ENCODE peak calls at places on chromosomes 5 and 9, in eight cellular contexts. One of them, this sample, is unnamed.
A peak's percentile ranks its signal among the peaks of the same experiment; 100 is the strongest.

GRCh38 chr5:180287404-180287803 is 4.5 kb downstream of the MAPK9 start:
- DNase-seq in HL-60: no peak
- DNase-seq in GM23248: no peak
- DNase-seq in fibroblast of lung: no peak
- DNase-seq in mammary epithelial cell: no peak
- DNase-seq in upper lobe of right lung: no peak
- DNase-seq in PC-3: no peak
- DNase-seq in esophagus squamous epithelium: no peak
- DNase-seq in this sample: no peak

GRCh38 chr9:12681620-12682019 is 11.6 kb upstream of the TYRP1 start:
- DNase-seq in HL-60: no peak
- DNase-seq in GM23248: peak; percentile 40
- DNase-seq in fibroblast of lung: no peak
- DNase-seq in mammary epithelial cell: peak; percentile 18
- DNase-seq in upper lobe of right lung: no peak
- DNase-seq in PC-3: peak; percentile 62
- DNase-seq in esophagus squamous epithelium: no peak
- DNase-seq in this sample: peak; percentile 20

GRCh38 chr5:93422652-93423332 is 158.2 kb downstream of the NR2F1-AS1 start:
- DNase-seq in HL-60: no peak
- DNase-seq in GM23248: no peak
- DNase-seq in fibroblast of lung: no peak
- DNase-seq in mammary epithelial cell: no peak
- DNase-seq in upper lobe of right lung: no peak
- DNase-seq in PC-3: no peak
- DNase-seq in esophagus squamous epithelium: no peak
- DNase-seq in this sample: no peak

GRCh38 chr5:135364416-135365262 is 34.4 kb downstream of the MACROH2A1 start:
- DNase-seq in HL-60: no peak
- DNase-seq in GM23248: no peak
- DNase-seq in fibroblast of lung: no peak
- DNase-seq in mammary epithelial cell: no peak
- DNase-seq in upper lobe of right lung: no peak
- DNase-seq in PC-3: peak; percentile 21
- DNase-seq in esophagus squamous epithelium: no peak
- DNase-seq in this sample: no peak

GRCh38 chr9:35163413-35163812 is 1.6 kb downstream of the UNC13B start:
- DNase-seq in HL-60: no peak
- DNase-seq in GM23248: no peak
- DNase-seq in fibroblast of lung: no peak
- DNase-seq in mammary epithelial cell: no peak
- DNase-seq in upper lobe of right lung: no peak
- DNase-seq in PC-3: no peak
- DNase-seq in esophagus squamous epithelium: no peak
- DNase-seq in this sample: no peak

GRCh38 chr5:122091942-122092600 is 14.0 kb upstream of the LOX start:
- DNase-seq in HL-60: no peak
- DNase-seq in GM23248: peak; percentile 81
- DNase-seq in fibroblast of lung: peak; percentile 65
- DNase-seq in mammary epithelial cell: peak; percentile 35
- DNase-seq in upper lobe of right lung: no peak
- DNase-seq in PC-3: peak; percentile 61
- DNase-seq in esophagus squamous epithelium: no peak
- DNase-seq in this sample: no peak

GRCh38 chr9:32264171-32264862 is 120.1 kb upstream of the ACO1 start:
- DNase-seq in HL-60: no peak
- DNase-seq in GM23248: peak; percentile 12
- DNase-seq in fibroblast of lung: peak; percentile 1
- DNase-seq in mammary epithelial cell: peak; percentile 29
- DNase-seq in upper lobe of right lung: no peak
- DNase-seq in PC-3: peak; percentile 45
- DNase-seq in esophagus squamous epithelium: no peak
- DNase-seq in this sample: no peak

GRCh38 chr5:90170231-90170630 is 239.3 kb downstream of the CETN3 start:
- DNase-seq in HL-60: no peak
- DNase-seq in GM23248: peak; percentile 5
- DNase-seq in fibroblast of lung: no peak
- DNase-seq in mammary epithelial cell: no peak
- DNase-seq in upper lobe of right lung: no peak
- DNase-seq in PC-3: no peak
- DNase-seq in esophagus squamous epithelium: no peak
- DNase-seq in this sample: no peak

GRCh38 chr9:132185164-132186009 is 23.5 kb downstream of the NTNG2 start:
- DNase-seq in HL-60: no peak
- DNase-seq in GM23248: no peak
- DNase-seq in fibroblast of lung: no peak
- DNase-seq in mammary epithelial cell: no peak
- DNase-seq in upper lobe of right lung: no peak
- DNase-seq in PC-3: no peak
- DNase-seq in esophagus squamous epithelium: no peak
- DNase-seq in this sample: no peak

GRCh38 chr9:123033864-123034598 is 564 bp downstream of the GPR21 start:
- DNase-seq in HL-60: no peak
- DNase-seq in GM23248: no peak
- DNase-seq in fibroblast of lung: peak; percentile 31
- DNase-seq in mammary epithelial cell: no peak
- DNase-seq in upper lobe of right lung: no peak
- DNase-seq in PC-3: no peak
- DNase-seq in esophagus squamous epithelium: no peak
- DNase-seq in this sample: no peak

GRCh38 chr9:126051446-126052130 is 275.0 kb upstream of the MVB12B start:
- DNase-seq in HL-60: no peak
- DNase-seq in GM23248: no peak
- DNase-seq in fibroblast of lung: no peak
- DNase-seq in mammary epithelial cell: no peak
- DNase-seq in upper lobe of right lung: peak; percentile 30
- DNase-seq in PC-3: no peak
- DNase-seq in esophagus squamous epithelium: no peak
- DNase-seq in this sample: no peak

GRCh38 chr5:139023276-139023675 is 148.1 kb upstream of the LRRTM2 start:
- DNase-seq in HL-60: no peak
- DNase-seq in GM23248: no peak
- DNase-seq in fibroblast of lung: no peak
- DNase-seq in mammary epithelial cell: no peak
- DNase-seq in upper lobe of right lung: no peak
- DNase-seq in PC-3: no peak
- DNase-seq in esophagus squamous epithelium: no peak
- DNase-seq in this sample: no peak

GRCh38 chr5:112685929-112686328 is 51.8 kb upstream of the APC start:
- DNase-seq in HL-60: no peak
- DNase-seq in GM23248: peak; percentile 44
- DNase-seq in fibroblast of lung: no peak
- DNase-seq in mammary epithelial cell: no peak
- DNase-seq in upper lobe of right lung: no peak
- DNase-seq in PC-3: no peak
- DNase-seq in esophagus squamous epithelium: no peak
- DNase-seq in this sample: no peak

GRCh38 chr9:114072181-114073140 is 5.6 kb downstream of the AMBP start:
- DNase-seq in HL-60: no peak
- DNase-seq in GM23248: peak; percentile 56
- DNase-seq in fibroblast of lung: peak; percentile 35
- DNase-seq in mammary epithelial cell: no peak
- DNase-seq in upper lobe of right lung: peak; percentile 71
- DNase-seq in PC-3: no peak
- DNase-seq in esophagus squamous epithelium: no peak
- DNase-seq in this sample: no peak

DNA sequence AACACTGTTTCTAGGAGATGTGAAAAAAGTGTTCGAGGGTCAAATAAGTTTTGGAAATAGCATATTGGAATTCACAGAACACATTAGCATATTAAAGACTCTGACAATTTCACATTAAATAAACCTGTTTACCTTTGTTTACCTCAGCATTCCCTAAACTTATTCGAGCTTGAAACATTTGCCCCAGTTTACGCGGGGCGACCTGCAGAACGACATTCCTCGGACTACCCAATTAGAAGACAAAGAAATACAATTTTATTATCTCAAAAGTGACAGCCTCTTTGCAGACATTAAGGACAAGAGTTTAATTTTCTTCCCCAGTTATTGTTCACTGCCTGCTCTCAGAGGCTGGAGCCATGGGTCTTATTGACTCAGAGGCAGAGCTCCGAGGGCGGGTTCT is 110.4 kb upstream of the NFIB start:
- DNase-seq in HL-60: no peak
- DNase-seq in GM23248: no peak
- DNase-seq in fibroblast of lung: no peak
- DNase-seq in mammary epithelial cell: no peak
- DNase-seq in upper lobe of right lung: no peak
- DNase-seq in PC-3: peak; percentile 28
- DNase-seq in esophagus squamous epithelium: no peak
- DNase-seq in this sample: no peak
- H3K27ac ChIP-seq in HL-60: no peak overlapping the region
- H3K27ac ChIP-seq in GM23248: no peak overlapping the region
- H3K27ac ChIP-seq in fibroblast of lung: peak overlapping the region; percentile 39
- H3K27ac ChIP-seq in mammary epithelial cell: no peak overlapping the region
- H3K27ac ChIP-seq in upper lobe of right lung: no peak overlapping the region
- H3K27ac ChIP-seq in PC-3: no peak overlapping the region
- H3K27ac ChIP-seq in esophagus squamous epithelium: no peak overlapping the region
- H3K27ac ChIP-seq in this sample: no peak overlapping the region

DNA sequence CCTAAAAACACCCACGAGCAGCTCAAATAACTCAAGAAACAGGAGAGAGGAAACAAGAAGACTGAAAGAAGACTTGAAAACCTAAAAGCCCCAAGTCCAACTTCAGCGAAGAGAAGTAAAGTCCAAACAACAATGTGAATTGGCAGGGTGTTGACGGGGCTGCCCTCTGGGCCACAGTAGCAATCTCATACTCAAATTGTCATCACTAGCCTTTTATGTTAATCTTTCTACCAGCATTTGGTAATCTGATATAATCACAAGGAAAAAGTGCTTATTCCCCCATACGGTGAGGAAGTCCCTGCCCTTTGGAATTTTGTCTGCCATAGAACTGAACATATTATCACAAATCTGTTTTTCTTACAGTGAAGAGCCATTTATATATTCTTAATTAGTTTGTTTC is 51.5 kb upstream of the IFNE start:
- DNase-seq in HL-60: no peak
- DNase-seq in GM23248: no peak
- DNase-seq in fibroblast of lung: no peak
- DNase-seq in mammary epithelial cell: no peak
- DNase-seq in upper lobe of right lung: no peak
- DNase-seq in PC-3: no peak
- DNase-seq in esophagus squamous epithelium: no peak
- DNase-seq in this sample: no peak
- H3K27ac ChIP-seq in HL-60: no peak overlapping the region
- H3K27ac ChIP-seq in GM23248: peak overlapping the region; percentile 29
- H3K27ac ChIP-seq in fibroblast of lung: no peak overlapping the region
- H3K27ac ChIP-seq in mammary epithelial cell: no peak overlapping the region
- H3K27ac ChIP-seq in upper lobe of right lung: no peak overlapping the region
- H3K27ac ChIP-seq in PC-3: no peak overlapping the region
- H3K27ac ChIP-seq in esophagus squamous epithelium: no peak overlapping the region
- H3K27ac ChIP-seq in this sample: peak overlapping the region; percentile 51

DNA sequence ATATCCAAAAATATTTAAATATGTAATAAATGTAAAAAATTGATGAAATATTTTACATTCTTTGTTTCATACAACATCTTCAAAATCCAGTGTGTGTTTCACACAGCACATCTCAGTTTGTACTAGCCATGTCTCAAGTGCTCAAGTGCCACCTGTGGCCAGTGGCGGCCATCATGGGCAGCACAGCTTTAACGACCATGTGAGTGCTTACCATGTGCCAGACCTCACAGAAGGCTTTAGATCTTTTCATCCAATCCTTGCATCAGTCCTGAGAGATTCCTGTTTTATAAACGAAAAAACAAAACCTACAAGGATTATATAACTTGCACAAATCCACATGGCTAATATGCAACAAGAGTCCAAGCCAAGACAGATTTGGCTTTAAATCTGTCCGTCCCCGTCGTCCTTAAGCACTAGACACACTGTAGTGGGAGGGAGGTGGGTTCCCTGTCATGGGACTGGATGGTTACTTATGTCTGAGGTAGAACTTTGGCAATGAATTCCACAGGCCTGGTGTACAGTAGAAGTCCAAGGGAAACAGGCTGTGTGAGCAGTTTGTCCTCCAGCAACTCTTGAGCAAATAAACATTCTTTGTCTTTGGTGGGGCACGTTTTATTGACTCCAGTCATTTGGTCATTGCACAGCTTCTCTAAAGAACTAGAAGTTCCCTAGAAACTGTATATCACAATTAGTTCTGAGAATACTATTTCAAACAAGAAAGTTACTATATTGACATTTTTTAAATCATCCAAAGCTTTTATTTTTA is 25.0 kb upstream of the F2R start:
- DNase-seq in HL-60: no peak
- DNase-seq in GM23248: peak; percentile 54
- DNase-seq in fibroblast of lung: peak; percentile 87
- DNase-seq in mammary epithelial cell: no peak
- DNase-seq in upper lobe of right lung: no peak
- DNase-seq in PC-3: peak; percentile 53
- DNase-seq in esophagus squamous epithelium: no peak
- DNase-seq in this sample: no peak
- H3K27ac ChIP-seq in HL-60: no peak overlapping the region
- H3K27ac ChIP-seq in GM23248: no peak overlapping the region
- H3K27ac ChIP-seq in fibroblast of lung: peak overlapping the region; percentile 69
- H3K27ac ChIP-seq in mammary epithelial cell: no peak overlapping the region
- H3K27ac ChIP-seq in upper lobe of right lung: no peak overlapping the region
- H3K27ac ChIP-seq in PC-3: peak overlapping the region; percentile 31
- H3K27ac ChIP-seq in esophagus squamous epithelium: peak overlapping the region; percentile 13
- H3K27ac ChIP-seq in this sample: peak overlapping the region; percentile 76

GRCh38 chr9:89357331-89358197 is 39.3 kb downstream of the SECISBP2 start:
- DNase-seq in HL-60: no peak
- DNase-seq in GM23248: no peak
- DNase-seq in fibroblast of lung: no peak
- DNase-seq in mammary epithelial cell: no peak
- DNase-seq in upper lobe of right lung: no peak
- DNase-seq in PC-3: no peak
- DNase-seq in esophagus squamous epithelium: no peak
- DNase-seq in this sample: no peak
- H3K27ac ChIP-seq in HL-60: no peak overlapping the region
- H3K27ac ChIP-seq in GM23248: no peak overlapping the region
- H3K27ac ChIP-seq in fibroblast of lung: no peak overlapping the region
- H3K27ac ChIP-seq in mammary epithelial cell: no peak overlapping the region
- H3K27ac ChIP-seq in upper lobe of right lung: peak overlapping the region; percentile 6
- H3K27ac ChIP-seq in PC-3: no peak overlapping the region
- H3K27ac ChIP-seq in esophagus squamous epithelium: no peak overlapping the region
- H3K27ac ChIP-seq in this sample: no peak overlapping the region

GRCh38 chr5:163252951-163253350 is 184.4 kb upstream of the CCNG1 start:
- DNase-seq in HL-60: no peak
- DNase-seq in GM23248: no peak
- DNase-seq in fibroblast of lung: no peak
- DNase-seq in mammary epithelial cell: no peak
- DNase-seq in upper lobe of right lung: no peak
- DNase-seq in PC-3: no peak
- DNase-seq in esophagus squamous epithelium: no peak
- DNase-seq in this sample: no peak
- H3K27ac ChIP-seq in HL-60: no peak overlapping the region
- H3K27ac ChIP-seq in GM23248: no peak overlapping the region
- H3K27ac ChIP-seq in fibroblast of lung: no peak overlapping the region
- H3K27ac ChIP-seq in mammary epithelial cell: no peak overlapping the region
- H3K27ac ChIP-seq in upper lobe of right lung: no peak overlapping the region
- H3K27ac ChIP-seq in PC-3: no peak overlapping the region
- H3K27ac ChIP-seq in esophagus squamous epithelium: no peak overlapping the region
- H3K27ac ChIP-seq in this sample: no peak overlapping the region

This sample was measured in epithelial cell of prostate.